ENCODE peak calls at places on chromosomes 7 and 10, in six cellular contexts. One of them, this sample, is unnamed.

GRCh38 chr7:14020339-14020900 is 31.0 kb upstream of the ETV1 start:
- DNase-seq in HepG2: no peak
- DNase-seq in H1: no peak
- DNase-seq in A549: no peak
- DNase-seq in K562: no peak
- DNase-seq in endothelial cell of umbilical vein: no peak
- DNase-seq in this sample: no peak

GRCh38 chr10:59283456-59284082 is 78.8 kb downstream of the FAM13C start:
- DNase-seq in endothelial cell of umbilical vein: no peak
- DNase-seq in HepG2: no peak
- DNase-seq in H1: no peak
- DNase-seq in K562: no peak
- DNase-seq in A549: no peak
- DNase-seq in this sample: no peak

GRCh38 chr10:88538038-88538437 is 45.1 kb downstream of the RNLS start:
- DNase-seq in A549: no peak
- DNase-seq in K562: no peak
- DNase-seq in HepG2: no peak
- DNase-seq in endothelial cell of umbilical vein: no peak
- DNase-seq in H1: no peak
- DNase-seq in this sample: no peak

GRCh38 chr10:24723386-24723787 is 300 bp downstream of the ARHGAP21 start:
- DNase-seq in H1: no peak
- DNase-seq in HepG2: no peak
- DNase-seq in K562: peak
- DNase-seq in endothelial cell of umbilical vein: no peak
- DNase-seq in A549: no peak
- DNase-seq in this sample: no peak

GRCh38 chr10:26914898-26915297 is 54.1 kb upstream of the ABI1 start:
- DNase-seq in A549: no peak
- DNase-seq in endothelial cell of umbilical vein: no peak
- DNase-seq in HepG2: no peak
- DNase-seq in K562: no peak
- DNase-seq in H1: no peak
- DNase-seq in this sample: no peak

GRCh38 chr7:156446990-156447389 is 193.6 kb upstream of the RNF32 start:
- DNase-seq in A549: no peak
- DNase-seq in H1: no peak
- DNase-seq in K562: no peak
- DNase-seq in endothelial cell of umbilical vein: no peak
- DNase-seq in HepG2: no peak
- DNase-seq in this sample: no peak

GRCh38 chr7:47297120-47297519 is 284.8 kb downstream of the TNS3 start:
- DNase-seq in HepG2: no peak
- DNase-seq in H1: no peak
- DNase-seq in K562: no peak
- DNase-seq in A549: no peak
- DNase-seq in endothelial cell of umbilical vein: no peak
- DNase-seq in this sample: no peak

GRCh38 chr10:107618461-107619093 is 454.1 kb upstream of the SORCS1 start:
- DNase-seq in K562: no peak
- DNase-seq in H1: no peak
- DNase-seq in HepG2: no peak
- DNase-seq in A549: no peak
- DNase-seq in endothelial cell of umbilical vein: no peak
- DNase-seq in this sample: no peak

GRCh38 chr7:131507592-131508331 is 48.7 kb downstream of the PODXL start:
- DNase-seq in HepG2: peak
- DNase-seq in H1: no peak
- DNase-seq in K562: peak
- DNase-seq in A549: peak
- DNase-seq in endothelial cell of umbilical vein: peak
- DNase-seq in this sample: peak

GRCh38 chr7:100493476-100494264 is 9.9 kb downstream of the NYAP1 start:
- DNase-seq in A549: no peak
- DNase-seq in endothelial cell of umbilical vein: peak
- DNase-seq in K562: peak
- DNase-seq in HepG2: peak
- DNase-seq in H1: no peak
- DNase-seq in this sample: peak

GRCh38 chr10:35821339-35821911 is 179.3 kb upstream of the FZD8 start:
- DNase-seq in H1: no peak
- DNase-seq in K562: no peak
- DNase-seq in A549: no peak
- DNase-seq in endothelial cell of umbilical vein: no peak
- DNase-seq in HepG2: no peak
- DNase-seq in this sample: no peak

GRCh38 chr7:37999673-38000072 is 79.2 kb downstream of the EPDR1 start:
- DNase-seq in K562: no peak
- DNase-seq in endothelial cell of umbilical vein: no peak
- DNase-seq in HepG2: no peak
- DNase-seq in A549: no peak
- DNase-seq in H1: no peak
- DNase-seq in this sample: no peak

GRCh38 chr7:101899616-101900015 is 82.2 kb downstream of the CUX1 start:
- DNase-seq in endothelial cell of umbilical vein: no peak
- DNase-seq in A549: no peak
- DNase-seq in HepG2: no peak
- DNase-seq in H1: no peak
- DNase-seq in K562: no peak
- DNase-seq in this sample: no peak

GRCh38 chr10:12631787-12632562 is 282.6 kb downstream of the CAMK1D start:
- DNase-seq in endothelial cell of umbilical vein: no peak
- DNase-seq in H1: no peak
- DNase-seq in A549: peak
- DNase-seq in HepG2: peak
- DNase-seq in K562: no peak
- DNase-seq in this sample: no peak

GRCh38 chr7:69967152-69967591 is 368.9 kb downstream of the AUTS2 start:
- DNase-seq in endothelial cell of umbilical vein: no peak
- DNase-seq in K562: no peak
- DNase-seq in H1: no peak
- DNase-seq in HepG2: no peak
- DNase-seq in A549: no peak
- DNase-seq in this sample: no peak

GRCh38 chr7:29236649-29237048 is 42.1 kb downstream of the CHN2 start:
- DNase-seq in H1: no peak
- DNase-seq in K562: no peak
- DNase-seq in A549: no peak
- DNase-seq in HepG2: no peak
- DNase-seq in endothelial cell of umbilical vein: no peak
- DNase-seq in this sample: no peak

GRCh38 chr7:127683776-127684681 is 32.0 kb downstream of the SND1 start:
- DNase-seq in endothelial cell of umbilical vein: peak
- DNase-seq in H1: no peak
- DNase-seq in HepG2: no peak
- DNase-seq in K562: no peak
- DNase-seq in A549: no peak
- DNase-seq in this sample: no peak

GRCh38 chr10:58137813-58138212 is 129.9 kb downstream of the IPMK start:
- DNase-seq in H1: no peak
- DNase-seq in endothelial cell of umbilical vein: no peak
- DNase-seq in K562: no peak
- DNase-seq in HepG2: no peak
- DNase-seq in A549: no peak
- DNase-seq in this sample: no peak

GRCh38 chr7:30510124-30511074 is 5.8 kb upstream of the GGCT start:
- DNase-seq in H1: no peak
- DNase-seq in endothelial cell of umbilical vein: peak
- DNase-seq in HepG2: peak
- DNase-seq in K562: peak
- DNase-seq in A549: peak
- DNase-seq in this sample: peak

GRCh38 chr7:74051629-74052410 is 23.8 kb downstream of the ELN start:
- DNase-seq in HepG2: peak
- DNase-seq in endothelial cell of umbilical vein: no peak
- DNase-seq in A549: peak
- DNase-seq in H1: no peak
- DNase-seq in K562: peak
- DNase-seq in this sample: peak

GRCh38 chr10:118698421-118698820 is 56.3 kb downstream of the CACUL1 start:
- DNase-seq in HepG2: peak
- DNase-seq in A549: peak
- DNase-seq in endothelial cell of umbilical vein: peak
- DNase-seq in H1: no peak
- DNase-seq in K562: peak
- DNase-seq in this sample: no peak

GRCh38 chr10:34549001-34549400 is 266.1 kb downstream of the PARD3 start:
- DNase-seq in K562: no peak
- DNase-seq in A549: no peak
- DNase-seq in endothelial cell of umbilical vein: no peak
- DNase-seq in H1: no peak
- DNase-seq in HepG2: no peak
- DNase-seq in this sample: no peak

GRCh38 chr7:105429746-105430612 is 41.3 kb upstream of the SRPK2 start:
- DNase-seq in HepG2: peak
- DNase-seq in K562: peak
- DNase-seq in endothelial cell of umbilical vein: peak
- DNase-seq in H1: no peak
- DNase-seq in A549: peak
- DNase-seq in this sample: peak

GRCh38 chr10:1110674-1111119 is 54.5 kb downstream of the WDR37 start:
- DNase-seq in HepG2: no peak
- DNase-seq in A549: no peak
- DNase-seq in endothelial cell of umbilical vein: no peak
- DNase-seq in H1: no peak
- DNase-seq in K562: no peak
- DNase-seq in this sample: no peak

GRCh38 chr10:19921300-19922140 is 105.3 kb downstream of the PLXDC2 start:
- DNase-seq in H1: no peak
- DNase-seq in endothelial cell of umbilical vein: no peak
- DNase-seq in HepG2: no peak
- DNase-seq in A549: no peak
- DNase-seq in K562: no peak
- DNase-seq in this sample: no peak

GRCh38 chr10:38027992-38028391 is 17.5 kb downstream of the ZNF33A start:
- DNase-seq in endothelial cell of umbilical vein: no peak
- DNase-seq in A549: no peak
- DNase-seq in HepG2: no peak
- DNase-seq in K562: no peak
- DNase-seq in H1: no peak
- DNase-seq in this sample: no peak

GRCh38 chr10:38025283-38025682 is 14.8 kb downstream of the ZNF33A start:
- DNase-seq in A549: no peak
- DNase-seq in endothelial cell of umbilical vein: no peak
- DNase-seq in HepG2: no peak
- DNase-seq in H1: no peak
- DNase-seq in K562: no peak
- DNase-seq in this sample: no peak
- TF ChIP-seq JUN in A549: no peak
- TF ChIP-seq JUN in endothelial cell of umbilical vein: no peak
- TF ChIP-seq JUN in HepG2: no peak
- TF ChIP-seq JUN in H1: no peak
- TF ChIP-seq JUN in K562: no peak
- TF ChIP-seq JUN in this sample: no peak

GRCh38 chr7:81882086-81882485 is 112.2 kb upstream of the HGF start:
- DNase-seq in endothelial cell of umbilical vein: peak
- DNase-seq in HepG2: no peak
- DNase-seq in K562: no peak
- DNase-seq in A549: no peak
- DNase-seq in H1: no peak
- DNase-seq in this sample: no peak

GRCh38 chr7:81886211-81886764 is 116.4 kb upstream of the HGF start:
- DNase-seq in HepG2: no peak
- DNase-seq in H1: no peak
- DNase-seq in A549: no peak
- DNase-seq in K562: no peak
- DNase-seq in endothelial cell of umbilical vein: peak
- DNase-seq in this sample: no peak

GRCh38 chr7:81883801-81884393 is 114.0 kb upstream of the HGF start:
- DNase-seq in K562: no peak
- DNase-seq in H1: no peak
- DNase-seq in endothelial cell of umbilical vein: no peak
- DNase-seq in HepG2: no peak
- DNase-seq in A549: no peak
- DNase-seq in this sample: no peak

GRCh38 chr7:81887098-81887497 is 117.3 kb upstream of the HGF start:
- DNase-seq in A549: no peak
- DNase-seq in endothelial cell of umbilical vein: peak
- DNase-seq in H1: no peak
- DNase-seq in K562: no peak
- DNase-seq in HepG2: no peak
- DNase-seq in this sample: no peak

DNA sequence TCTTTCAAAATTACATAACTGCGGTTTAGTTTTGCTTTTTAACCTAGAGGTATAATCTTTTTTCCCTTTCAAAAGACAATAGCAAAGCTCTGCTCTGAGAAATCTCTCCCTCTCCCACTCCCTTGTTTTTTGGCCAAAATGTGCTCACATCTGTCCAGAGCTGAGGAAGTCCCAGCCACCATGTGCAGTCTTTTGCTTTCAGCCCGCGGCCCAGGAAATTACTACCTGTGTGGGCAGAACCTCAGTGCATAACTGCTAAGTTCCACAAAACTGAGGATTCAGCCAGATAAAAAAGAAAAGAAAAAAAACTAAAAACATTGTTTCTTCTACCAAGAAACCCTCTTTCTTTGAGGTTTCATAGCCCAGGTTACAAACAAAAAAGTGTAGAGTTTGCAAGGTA is 115.0 kb upstream of the HGF start:
- DNase-seq in A549: no peak
- DNase-seq in HepG2: no peak
- DNase-seq in H1: no peak
- DNase-seq in endothelial cell of umbilical vein: no peak
- DNase-seq in K562: no peak
- DNase-seq in this sample: no peak
- TF ChIP-seq JUN in A549: no peak
- TF ChIP-seq JUN in HepG2: no peak
- TF ChIP-seq JUN in H1: no peak
- TF ChIP-seq JUN in endothelial cell of umbilical vein: no peak
- TF ChIP-seq JUN in K562: no peak
- TF ChIP-seq JUN in this sample: no peak

GRCh38 chr7:33916357-33917081 is 11.2 kb downstream of the BMPER start:
- DNase-seq in H1: no peak
- DNase-seq in K562: no peak
- DNase-seq in endothelial cell of umbilical vein: no peak
- DNase-seq in HepG2: no peak
- DNase-seq in A549: no peak
- DNase-seq in this sample: no peak
- TF ChIP-seq JUN in H1: no peak
- TF ChIP-seq JUN in K562: no peak
- TF ChIP-seq JUN in endothelial cell of umbilical vein: no peak
- TF ChIP-seq JUN in HepG2: no peak
- TF ChIP-seq JUN in A549: no peak
- TF ChIP-seq JUN in this sample: no peak

DNA sequence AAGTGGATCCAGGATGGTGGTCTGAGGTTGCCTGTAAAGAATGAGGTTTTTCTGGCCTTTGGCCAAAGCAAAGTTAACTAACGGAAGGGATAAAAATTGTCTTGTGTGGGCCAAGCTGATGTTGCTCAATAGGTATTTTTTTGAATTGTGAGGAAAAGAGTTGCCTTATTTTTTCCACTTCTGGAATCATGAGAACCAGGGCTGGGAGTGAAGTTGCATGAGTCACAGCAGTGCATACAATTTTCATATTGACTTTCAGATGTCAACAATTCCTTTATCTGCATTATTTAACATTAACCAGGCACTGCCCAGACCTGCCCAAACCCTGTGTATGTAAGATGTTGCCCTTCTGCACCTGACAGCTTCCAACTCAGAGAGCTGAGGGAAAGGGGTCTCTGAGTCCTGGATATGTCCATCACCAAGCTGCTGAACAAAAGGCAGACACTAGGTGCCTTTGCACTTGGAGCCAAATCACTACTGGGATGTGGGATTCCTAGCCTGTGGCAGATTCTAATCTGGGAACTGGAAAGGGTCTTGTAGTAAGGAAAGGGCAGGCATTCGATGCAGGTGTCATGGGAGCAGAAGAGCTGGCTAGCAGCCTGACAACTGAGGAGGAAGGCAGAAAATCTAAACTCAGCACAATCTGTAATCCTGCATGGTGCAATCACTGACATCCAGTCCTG is 52.3 kb upstream of the SLC35B4 start:
- DNase-seq in H1: no peak
- DNase-seq in endothelial cell of umbilical vein: peak
- DNase-seq in K562: no peak
- DNase-seq in A549: peak
- DNase-seq in HepG2: peak
- DNase-seq in this sample: no peak
- TF ChIP-seq JUN in H1: no peak
- TF ChIP-seq JUN in endothelial cell of umbilical vein: no peak
- TF ChIP-seq JUN in K562: no peak
- TF ChIP-seq JUN in A549: peak
- TF ChIP-seq JUN in HepG2: no peak
- TF ChIP-seq JUN in this sample: no peak